ENCODE peak calls at places on chromosomes 12 and 14, in ten cellular contexts. One of them, this sample, is unnamed.
A peak's percentile ranks its signal among the peaks of the same experiment; 100 is the strongest.

GRCh38 chr14:101944451-101944850 is 19.9 kb upstream of the DYNC1H1 start:
- DNase-seq in lower lobe of right lung: no peak
- DNase-seq in transverse colon: no peak
- DNase-seq in SJSA1: no peak
- DNase-seq in GM23338: no peak
- DNase-seq in coronary artery: no peak
- DNase-seq in CD8-positive, alpha-beta memory T cell: no peak
- DNase-seq in right cardiac atrium: no peak
- DNase-seq in ovary: no peak
- DNase-seq in hepatocyte: no peak
- DNase-seq in this sample: no peak

GRCh38 chr12:11170810-11171144 is 217 bp upstream of the SMIM10L1 start:
- DNase-seq in lower lobe of right lung: no peak
- DNase-seq in transverse colon: no peak
- DNase-seq in SJSA1: no peak
- DNase-seq in GM23338: no peak
- DNase-seq in coronary artery: no peak
- DNase-seq in CD8-positive, alpha-beta memory T cell: no peak
- DNase-seq in right cardiac atrium: no peak
- DNase-seq in ovary: no peak
- DNase-seq in hepatocyte: no peak
- DNase-seq in this sample: no peak

GRCh38 chr14:47691829-47692228 is 16.4 kb upstream of the MDGA2 start:
- DNase-seq in lower lobe of right lung: no peak
- DNase-seq in transverse colon: no peak
- DNase-seq in SJSA1: no peak
- DNase-seq in GM23338: no peak
- DNase-seq in coronary artery: no peak
- DNase-seq in CD8-positive, alpha-beta memory T cell: no peak
- DNase-seq in right cardiac atrium: no peak
- DNase-seq in ovary: no peak
- DNase-seq in hepatocyte: no peak
- DNase-seq in this sample: no peak

GRCh38 chr14:24387014-24387355 is 11.8 kb upstream of the NYNRIN start:
- DNase-seq in lower lobe of right lung: no peak
- DNase-seq in transverse colon: no peak
- DNase-seq in SJSA1: no peak
- DNase-seq in GM23338: no peak
- DNase-seq in coronary artery: no peak
- DNase-seq in CD8-positive, alpha-beta memory T cell: no peak
- DNase-seq in right cardiac atrium: no peak
- DNase-seq in ovary: no peak
- DNase-seq in hepatocyte: no peak
- DNase-seq in this sample: no peak

GRCh38 chr12:131698286-131698685 is 12.6 kb upstream of the SFSWAP start:
- DNase-seq in lower lobe of right lung: no peak
- DNase-seq in transverse colon: no peak
- DNase-seq in SJSA1: no peak
- DNase-seq in GM23338: no peak
- DNase-seq in coronary artery: no peak
- DNase-seq in CD8-positive, alpha-beta memory T cell: no peak
- DNase-seq in right cardiac atrium: no peak
- DNase-seq in ovary: no peak
- DNase-seq in hepatocyte: no peak
- DNase-seq in this sample: no peak

GRCh38 chr12:112685321-112685720 is 106.2 kb upstream of the RPH3A start:
- DNase-seq in lower lobe of right lung: no peak
- DNase-seq in transverse colon: no peak
- DNase-seq in SJSA1: no peak
- DNase-seq in GM23338: no peak
- DNase-seq in coronary artery: no peak
- DNase-seq in CD8-positive, alpha-beta memory T cell: no peak
- DNase-seq in right cardiac atrium: no peak
- DNase-seq in ovary: no peak
- DNase-seq in hepatocyte: no peak
- DNase-seq in this sample: no peak

GRCh38 chr12:3135522-3136461 is 58.6 kb downstream of the TSPAN9 start:
- DNase-seq in lower lobe of right lung: no peak
- DNase-seq in transverse colon: peak; percentile 23
- DNase-seq in SJSA1: peak; percentile 62
- DNase-seq in GM23338: peak; percentile 91
- DNase-seq in coronary artery: no peak
- DNase-seq in CD8-positive, alpha-beta memory T cell: no peak
- DNase-seq in right cardiac atrium: no peak
- DNase-seq in ovary: peak; percentile 59
- DNase-seq in hepatocyte: peak; percentile 80
- DNase-seq in this sample: no peak

GRCh38 chr12:68501226-68501625 is 109.5 kb upstream of the RAP1B start:
- DNase-seq in lower lobe of right lung: no peak
- DNase-seq in transverse colon: no peak
- DNase-seq in SJSA1: no peak
- DNase-seq in GM23338: no peak
- DNase-seq in coronary artery: no peak
- DNase-seq in CD8-positive, alpha-beta memory T cell: no peak
- DNase-seq in right cardiac atrium: no peak
- DNase-seq in ovary: no peak
- DNase-seq in hepatocyte: no peak
- DNase-seq in this sample: no peak

GRCh38 chr14:67371247-67372148 is 11.4 kb downstream of the EIF2S1 start:
- DNase-seq in lower lobe of right lung: no peak
- DNase-seq in transverse colon: no peak
- DNase-seq in SJSA1: no peak
- DNase-seq in GM23338: no peak
- DNase-seq in coronary artery: no peak
- DNase-seq in CD8-positive, alpha-beta memory T cell: no peak
- DNase-seq in right cardiac atrium: no peak
- DNase-seq in ovary: no peak
- DNase-seq in hepatocyte: no peak
- DNase-seq in this sample: no peak

GRCh38 chr14:65251213-65251612 is 148.9 kb upstream of the MAX start:
- DNase-seq in lower lobe of right lung: no peak
- DNase-seq in transverse colon: no peak
- DNase-seq in SJSA1: no peak
- DNase-seq in GM23338: no peak
- DNase-seq in coronary artery: no peak
- DNase-seq in CD8-positive, alpha-beta memory T cell: no peak
- DNase-seq in right cardiac atrium: no peak
- DNase-seq in ovary: no peak
- DNase-seq in hepatocyte: no peak
- DNase-seq in this sample: no peak

GRCh38 chr14:22824711-22825359 is 4.9 kb upstream of the MRPL52 start:
- DNase-seq in lower lobe of right lung: no peak
- DNase-seq in transverse colon: no peak
- DNase-seq in SJSA1: peak; percentile 58
- DNase-seq in GM23338: no peak
- DNase-seq in coronary artery: no peak
- DNase-seq in CD8-positive, alpha-beta memory T cell: no peak
- DNase-seq in right cardiac atrium: no peak
- DNase-seq in ovary: no peak
- DNase-seq in hepatocyte: peak; percentile 75
- DNase-seq in this sample: no peak

GRCh38 chr14:22820731-22821130 is 5.5 kb upstream of the SLC7A7 start:
- DNase-seq in lower lobe of right lung: no peak
- DNase-seq in transverse colon: no peak
- DNase-seq in SJSA1: no peak
- DNase-seq in GM23338: peak; percentile 59
- DNase-seq in coronary artery: no peak
- DNase-seq in CD8-positive, alpha-beta memory T cell: no peak
- DNase-seq in right cardiac atrium: no peak
- DNase-seq in ovary: no peak
- DNase-seq in hepatocyte: no peak
- DNase-seq in this sample: no peak

GRCh38 chr14:22821193-22822016 is 6.2 kb upstream of the SLC7A7 start:
- DNase-seq in lower lobe of right lung: no peak
- DNase-seq in transverse colon: no peak
- DNase-seq in SJSA1: no peak
- DNase-seq in GM23338: peak; percentile 46
- DNase-seq in coronary artery: no peak
- DNase-seq in CD8-positive, alpha-beta memory T cell: no peak
- DNase-seq in right cardiac atrium: no peak
- DNase-seq in ovary: no peak
- DNase-seq in hepatocyte: peak; percentile 66
- DNase-seq in this sample: no peak

GRCh38 chr14:22822619-22823551 is 6.8 kb upstream of the MRPL52 start:
- DNase-seq in lower lobe of right lung: peak; percentile 80
- DNase-seq in transverse colon: peak; percentile 81
- DNase-seq in SJSA1: peak; percentile 69
- DNase-seq in GM23338: peak; percentile 99
- DNase-seq in coronary artery: peak; percentile 88
- DNase-seq in CD8-positive, alpha-beta memory T cell: peak; percentile 53
- DNase-seq in right cardiac atrium: peak; percentile 90
- DNase-seq in ovary: peak; percentile 84
- DNase-seq in hepatocyte: peak; percentile 94
- DNase-seq in this sample: peak; percentile 79

GRCh38 chr14:22822017-22822618 is 6.9 kb upstream of the SLC7A7 start:
- DNase-seq in lower lobe of right lung: no peak
- DNase-seq in transverse colon: no peak
- DNase-seq in SJSA1: no peak
- DNase-seq in GM23338: peak; percentile 86
- DNase-seq in coronary artery: no peak
- DNase-seq in CD8-positive, alpha-beta memory T cell: no peak
- DNase-seq in right cardiac atrium: no peak
- DNase-seq in ovary: no peak
- DNase-seq in hepatocyte: peak; percentile 74
- DNase-seq in this sample: no peak
- H3K4me3 ChIP-seq in lower lobe of right lung: peak overlapping the region; percentile 52
- H3K4me3 ChIP-seq in transverse colon: peak overlapping the region; percentile 48
- H3K4me3 ChIP-seq in SJSA1: no peak overlapping the region
- H3K4me3 ChIP-seq in GM23338: peak overlapping the region; percentile 86
- H3K4me3 ChIP-seq in coronary artery: peak overlapping the region; percentile 67
- H3K4me3 ChIP-seq in CD8-positive, alpha-beta memory T cell: no peak overlapping the region
- H3K4me3 ChIP-seq in right cardiac atrium: peak overlapping the region; percentile 48
- H3K4me3 ChIP-seq in ovary: peak overlapping the region; percentile 50
- H3K4me3 ChIP-seq in hepatocyte: no peak overlapping the region
- H3K4me3 ChIP-seq in this sample: peak overlapping the region; percentile 51

GRCh38 chr14:55754871-55755270 is 174.9 kb downstream of the KTN1 start:
- DNase-seq in lower lobe of right lung: no peak
- DNase-seq in transverse colon: no peak
- DNase-seq in SJSA1: no peak
- DNase-seq in GM23338: no peak
- DNase-seq in coronary artery: peak; percentile 12
- DNase-seq in CD8-positive, alpha-beta memory T cell: no peak
- DNase-seq in right cardiac atrium: no peak
- DNase-seq in ovary: no peak
- DNase-seq in hepatocyte: no peak
- DNase-seq in this sample: no peak
- H3K27ac ChIP-seq in lower lobe of right lung: no peak overlapping the region
- H3K27ac ChIP-seq in transverse colon: no peak overlapping the region
- H3K27ac ChIP-seq in SJSA1: no peak overlapping the region
- H3K27ac ChIP-seq in GM23338: no peak overlapping the region
- H3K27ac ChIP-seq in coronary artery: no peak overlapping the region
- H3K27ac ChIP-seq in CD8-positive, alpha-beta memory T cell: no peak overlapping the region
- H3K27ac ChIP-seq in right cardiac atrium: no peak overlapping the region
- H3K27ac ChIP-seq in ovary: no peak overlapping the region
- H3K27ac ChIP-seq in hepatocyte: no peak overlapping the region
- H3K27ac ChIP-seq in this sample: no peak overlapping the region

GRCh38 chr14:78725086-78725485 is 554.9 kb downstream of the NRXN3 start:
- DNase-seq in lower lobe of right lung: no peak
- DNase-seq in transverse colon: no peak
- DNase-seq in SJSA1: no peak
- DNase-seq in GM23338: peak; percentile 11
- DNase-seq in coronary artery: no peak
- DNase-seq in CD8-positive, alpha-beta memory T cell: no peak
- DNase-seq in right cardiac atrium: no peak
- DNase-seq in ovary: no peak
- DNase-seq in hepatocyte: no peak
- DNase-seq in this sample: no peak

DNA sequence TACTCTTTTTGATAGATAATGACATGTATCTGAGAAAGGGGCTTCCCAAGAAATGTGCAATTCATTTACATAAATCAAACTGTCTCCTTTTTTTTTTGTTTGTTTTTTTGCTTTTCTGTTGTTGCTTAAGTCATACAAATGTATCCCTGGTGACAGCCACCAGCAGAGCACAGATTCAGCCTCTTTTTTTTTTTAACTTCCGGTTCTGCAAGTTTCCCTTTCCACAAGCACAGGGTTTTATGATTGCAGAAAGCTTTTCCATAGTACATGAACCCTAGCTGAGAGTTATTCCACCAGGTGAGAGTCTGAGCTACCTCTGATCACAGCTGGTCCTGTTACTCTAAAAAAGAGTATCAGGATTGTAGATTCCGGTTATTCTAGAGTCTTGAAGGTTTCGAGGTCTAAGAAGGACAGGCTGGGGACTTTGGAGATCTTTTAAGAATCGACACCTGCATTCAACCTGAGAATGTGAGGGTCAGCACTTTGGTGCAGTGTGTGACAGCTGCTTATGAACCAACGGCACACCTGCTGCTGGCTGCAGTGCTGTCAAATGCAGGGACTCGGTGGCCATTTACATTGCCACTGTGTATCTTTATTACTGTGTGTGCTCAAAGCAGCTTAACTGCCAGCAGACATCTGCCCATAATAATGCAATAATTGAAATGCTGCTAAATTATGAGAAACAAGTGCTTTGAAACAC is 551.7 kb downstream of the NRXN3 start:
- DNase-seq in lower lobe of right lung: no peak
- DNase-seq in transverse colon: no peak
- DNase-seq in SJSA1: no peak
- DNase-seq in GM23338: no peak
- DNase-seq in coronary artery: no peak
- DNase-seq in CD8-positive, alpha-beta memory T cell: no peak
- DNase-seq in right cardiac atrium: no peak
- DNase-seq in ovary: no peak
- DNase-seq in hepatocyte: no peak
- DNase-seq in this sample: no peak
- H3K4me3 ChIP-seq in lower lobe of right lung: no peak overlapping the region
- H3K4me3 ChIP-seq in transverse colon: no peak overlapping the region
- H3K4me3 ChIP-seq in SJSA1: no peak overlapping the region
- H3K4me3 ChIP-seq in GM23338: no peak overlapping the region
- H3K4me3 ChIP-seq in coronary artery: no peak overlapping the region
- H3K4me3 ChIP-seq in CD8-positive, alpha-beta memory T cell: no peak overlapping the region
- H3K4me3 ChIP-seq in right cardiac atrium: no peak overlapping the region
- H3K4me3 ChIP-seq in ovary: no peak overlapping the region
- H3K4me3 ChIP-seq in hepatocyte: no peak overlapping the region
- H3K4me3 ChIP-seq in this sample: no peak overlapping the region

DNA sequence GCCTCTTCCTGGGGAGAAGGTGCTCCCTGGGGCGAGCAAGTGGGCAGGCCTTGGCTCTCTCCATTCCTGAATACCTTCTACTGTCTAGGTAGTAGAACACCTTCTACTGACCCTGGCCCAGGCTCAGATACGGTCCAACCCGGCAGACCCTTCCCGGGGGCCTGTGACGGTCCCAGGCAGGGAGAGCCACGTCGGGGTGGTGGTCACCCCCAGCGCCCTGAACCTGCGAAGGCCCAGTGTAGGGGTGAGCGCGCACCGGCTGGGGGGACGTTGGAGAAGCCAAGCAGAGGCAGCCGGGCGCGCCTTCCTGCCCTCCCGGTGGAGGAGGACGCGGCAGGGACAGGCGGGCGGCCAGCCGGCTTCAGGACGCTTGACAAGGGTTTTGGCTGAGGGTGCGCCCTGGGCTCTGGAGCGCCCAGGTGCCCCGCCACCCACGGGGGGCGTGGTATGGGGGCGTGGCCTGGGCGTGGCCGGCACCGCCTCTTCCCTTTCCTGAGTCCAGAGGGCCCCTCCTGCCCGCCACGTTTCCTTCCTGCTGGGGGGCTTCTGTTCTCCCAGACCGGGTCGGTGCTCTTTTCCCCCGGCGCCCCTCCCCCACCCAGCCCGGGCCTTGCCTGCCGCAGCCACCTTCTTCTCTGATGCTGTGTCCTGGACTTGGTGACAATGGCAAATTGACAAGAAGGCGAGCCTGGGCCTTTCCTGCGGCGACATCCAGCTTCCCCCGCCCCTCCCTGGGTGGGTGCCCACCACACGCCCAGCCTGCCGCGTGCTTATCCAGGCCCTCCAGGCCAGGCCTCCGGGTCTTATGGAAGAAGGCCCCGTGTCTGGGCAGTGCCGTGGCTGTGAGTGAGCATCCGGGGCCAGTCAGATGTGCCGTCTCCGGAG is 24.5 kb upstream of the PPP1R13B start:
- DNase-seq in lower lobe of right lung: peak; percentile 87
- DNase-seq in transverse colon: peak; percentile 89
- DNase-seq in SJSA1: no peak
- DNase-seq in GM23338: peak; percentile 81
- DNase-seq in coronary artery: no peak
- DNase-seq in CD8-positive, alpha-beta memory T cell: peak; percentile 78
- DNase-seq in right cardiac atrium: peak; percentile 93
- DNase-seq in ovary: no peak
- DNase-seq in hepatocyte: peak; percentile 54
- DNase-seq in this sample: peak; percentile 85
- H3K27ac ChIP-seq in lower lobe of right lung: peak overlapping the region; percentile 78
- H3K27ac ChIP-seq in transverse colon: peak overlapping the region; percentile 46
- H3K27ac ChIP-seq in SJSA1: no peak overlapping the region
- H3K27ac ChIP-seq in GM23338: no peak overlapping the region
- H3K27ac ChIP-seq in coronary artery: no peak overlapping the region
- H3K27ac ChIP-seq in CD8-positive, alpha-beta memory T cell: no peak overlapping the region
- H3K27ac ChIP-seq in right cardiac atrium: peak overlapping the region; percentile 14
- H3K27ac ChIP-seq in ovary: no peak overlapping the region
- H3K27ac ChIP-seq in hepatocyte: no peak overlapping the region
- H3K27ac ChIP-seq in this sample: peak overlapping the region; percentile 52

This sample was measured in heart left ventricle.